ENCODE peak calls at places on chromosomes 2 and 18, in five cellular contexts. S is mammary epithelial cell; N is lower lobe of right lung; T is brain microvascular endothelial cell; Y is CD4-positive, alpha-beta T cell. Z is an unnamed sample.

GRCh38 chr2:26764078-26764887 is at the start of gene SLC35F6:
- DNase-seq in S (peak; percentile 70), N (peak; percentile 91), T (peak; percentile 41), Y (peak; percentile 79), Z (peak; percentile 74)

GRCh38 chr2:120323214-120323613 is 22.7 kb upstream of the INHBB start:
- DNase-seq in S (no peak), N (no peak), T (no peak), Y (no peak), Z (no peak)

GRCh38 chr2:191691016-191691725 is 13.2 kb downstream of the NABP1 start:
- DNase-seq in S (peak; percentile 63), N (no peak), T (peak; percentile 79), Y (peak; percentile 29), Z (no peak)

GRCh38 chr2:57453929-57454328 is 592.7 kb upstream of the VRK2 start:
- DNase-seq in S (no peak), N (no peak), T (no peak), Y (no peak), Z (no peak)

GRCh38 chr2:27156739-27157475 is 8.1 kb downstream of the TCF23 start:
- DNase-seq in S (no peak), N (no peak), T (no peak), Y (no peak), Z (no peak)

GRCh38 chr18:7856733-7857132 is 289.6 kb downstream of the PTPRM start:
- DNase-seq in S (peak; percentile 74), N (no peak), T (peak; percentile 73), Y (no peak), Z (no peak)

GRCh38 chr2:28904295-28904694 is 9.8 kb downstream of the WDR43 start:
- DNase-seq in S (peak; percentile 28), N (no peak), T (no peak), Y (no peak), Z (no peak)

GRCh38 chr18:2889761-2890192 is 43.0 kb downstream of the EMILIN2 start:
- DNase-seq in S (peak; percentile 43), N (no peak), T (peak; percentile 62), Y (no peak), Z (no peak)

GRCh38 chr18:62832282-62832681 is 116.9 kb downstream of the PHLPP1 start:
- DNase-seq in S (no peak), N (no peak), T (no peak), Y (no peak), Z (no peak)

GRCh38 chr2:39875182-39875913 is 96.3 kb upstream of the THUMPD2 start:
- DNase-seq in S (peak; percentile 81), N (no peak), T (peak; percentile 89), Y (no peak), Z (no peak)

GRCh38 chr2:9003616-9004337 is at the start of gene MBOAT2:
- DNase-seq in S (peak; percentile 84), N (peak; percentile 92), T (peak; percentile 82), Y (peak; percentile 71), Z (peak; percentile 87)

GRCh38 chr2:9001778-9002177 is 1.7 kb downstream of the MBOAT2 start:
- DNase-seq in S (no peak), N (no peak), T (no peak), Y (no peak), Z (no peak)

GRCh38 chr2:9002313-9002636 is 1.2 kb downstream of the MBOAT2 start:
- DNase-seq in S (no peak), N (no peak), T (no peak), Y (no peak), Z (no peak)

GRCh38 chr2:9003366-9003615 is 193 bp downstream of the MBOAT2 start:
- DNase-seq in S (no peak), N (no peak), T (no peak), Y (no peak), Z (no peak)

GRCh38 chr2:9002637-9003365 is 683 bp downstream of the MBOAT2 start:
- DNase-seq in S (peak; percentile 39), N (peak; percentile 52), T (no peak), Y (peak; percentile 1), Z (no peak)
- H3K27ac ChIP-seq in S (peak overlapping the region; percentile 4), N (peak overlapping the region; percentile 78), T (peak overlapping the region; percentile 35), Y (no peak overlapping the region), Z (peak overlapping the region; percentile 58)

DNA sequence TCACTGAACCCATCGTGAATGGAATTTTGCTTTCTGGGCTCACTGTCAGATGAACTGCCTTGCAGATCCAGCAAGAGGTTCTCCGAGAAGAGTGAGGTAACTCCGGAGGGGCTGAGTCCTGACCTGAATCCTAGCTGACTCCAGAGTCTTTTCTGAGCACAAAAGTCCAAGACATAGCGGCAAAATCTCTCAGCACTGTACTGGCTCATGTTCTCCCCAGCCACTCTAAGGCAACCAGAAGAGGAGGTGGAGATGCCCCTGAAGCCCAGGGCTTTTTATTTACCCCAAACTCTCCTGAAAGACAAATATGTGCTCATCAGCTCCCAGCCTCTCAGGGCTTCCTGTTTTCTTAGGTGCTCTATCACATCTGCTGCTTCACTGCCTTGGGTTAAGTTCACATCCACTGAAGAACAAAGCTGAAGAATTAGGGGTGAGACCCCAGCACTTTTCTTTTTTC is 221.8 kb downstream of the MREG start:
- DNase-seq in S (no peak), N (no peak), T (no peak), Y (no peak), Z (no peak)
- H3K27ac ChIP-seq in S (no peak overlapping the region), N (no peak overlapping the region), T (no peak overlapping the region), Y (no peak overlapping the region), Z (no peak overlapping the region)

DNA sequence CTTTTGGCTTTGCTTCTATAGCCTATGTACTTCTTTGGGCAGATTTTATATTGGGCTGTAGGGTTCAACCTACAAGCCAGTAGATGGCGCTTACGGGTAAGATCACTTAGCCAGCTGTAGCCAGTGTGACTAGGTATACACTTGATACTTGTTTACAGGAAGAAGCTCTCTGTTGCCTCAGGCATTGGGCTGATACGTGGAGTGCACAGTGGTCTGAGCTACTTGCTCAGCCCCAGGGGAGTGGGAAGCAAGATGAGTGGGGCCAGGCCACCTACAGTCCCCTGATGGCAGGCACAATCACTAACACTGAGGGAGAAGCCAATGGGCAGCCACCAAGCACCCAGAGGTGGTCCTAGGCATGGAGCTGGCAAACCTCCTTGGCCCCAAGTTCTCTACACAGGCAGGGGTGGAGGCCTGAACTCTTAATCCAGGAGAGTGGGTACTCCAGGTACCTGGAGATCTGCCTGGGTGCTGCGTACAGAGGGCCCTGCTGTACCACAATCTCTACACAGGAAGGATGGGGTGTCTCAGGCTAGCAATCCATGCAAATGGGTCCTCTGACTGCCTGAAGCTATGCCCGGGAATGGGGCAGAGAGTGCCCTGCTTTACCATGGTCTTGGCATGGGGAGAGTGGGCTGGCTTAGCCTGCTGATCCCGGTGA is 122.2 kb downstream of the NCOA1 start:
- DNase-seq in S (peak; percentile 32), N (no peak), T (peak; percentile 66), Y (no peak), Z (no peak)
- H3K27ac ChIP-seq in S (no peak overlapping the region), N (no peak overlapping the region), T (no peak overlapping the region), Y (no peak overlapping the region), Z (no peak overlapping the region)

GRCh38 chr2:207487650-207488315 is 42.0 kb upstream of the CREB1 start:
- DNase-seq in S (peak; percentile 82), N (no peak), T (peak; percentile 90), Y (no peak), Z (no peak)
- H3K27ac ChIP-seq in S (no peak overlapping the region), N (no peak overlapping the region), T (peak overlapping the region; percentile 77), Y (no peak overlapping the region), Z (no peak overlapping the region)

GRCh38 chr2:144510206-144510991 is 9.5 kb downstream of the ZEB2 start:
- DNase-seq in S (peak; percentile 38), N (no peak), T (peak; percentile 85), Y (no peak), Z (no peak)
- H3K27ac ChIP-seq in S (no peak overlapping the region), N (peak overlapping the region; percentile 98), T (peak overlapping the region; percentile 99), Y (no peak overlapping the region), Z (peak overlapping the region; percentile 98)

DNA sequence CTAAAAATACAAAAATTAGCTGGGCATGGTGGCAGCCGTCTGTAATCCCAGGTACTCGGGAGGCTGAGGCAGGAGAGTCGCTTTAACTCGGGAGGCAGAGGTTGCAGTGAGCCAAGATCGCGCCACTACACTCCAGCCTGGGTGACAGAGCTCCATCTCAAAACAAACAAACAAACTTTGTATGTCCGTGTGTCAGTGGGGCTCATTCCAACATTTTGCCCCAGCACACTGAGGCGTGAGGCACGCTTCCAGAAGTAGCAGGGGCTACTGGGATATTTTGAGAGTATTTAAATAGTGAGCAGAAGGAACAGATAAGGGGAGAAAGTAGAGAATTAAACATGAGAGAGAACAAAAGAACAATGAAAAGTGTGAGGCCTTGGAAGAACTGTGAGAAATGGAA is 83.3 kb upstream of the TANK start:
- DNase-seq in S (no peak), N (no peak), T (no peak), Y (no peak), Z (no peak)
- H3K27ac ChIP-seq in S (no peak overlapping the region), N (peak overlapping the region; percentile 40), T (peak overlapping the region; percentile 42), Y (peak overlapping the region; percentile 22), Z (no peak overlapping the region)

GRCh38 chr18:43642647-43643046 is 365.4 kb upstream of the SYT4 start:
- DNase-seq in S (no peak), N (no peak), T (no peak), Y (no peak), Z (no peak)
- H3K27ac ChIP-seq in S (no peak overlapping the region), N (no peak overlapping the region), T (no peak overlapping the region), Y (no peak overlapping the region), Z (no peak overlapping the region)

Z was measured in caudate nucleus.